ENCODE peak calls at places on chromosomes 4 and X, in eight cellular contexts. H is endodermal cell, Z is GM23248, Q is endothelial cell of umbilical vein, G is fibroblast of lung, K is tibial nerve, L is psoas muscle, O is ovary. W is an unnamed sample.

GRCh38 chr4:124945422-124945821 is 232.9 kb upstream of the ANKRD50 start:
- DNase-seq in H (no peak), Z (no peak), Q (peak), G (no peak), K (no peak), L (no peak), O (no peak), W (no peak)

GRCh38 chr4:113961322-113961698 is 18.1 kb downstream of the ARSJ start:
- DNase-seq in H (no peak), Z (peak), Q (no peak), G (peak), K (no peak), L (no peak), O (no peak), W (no peak)

GRCh38 chr4:128844931-128845330 is 35.4 kb downstream of the JADE1 start:
- DNase-seq in H (peak), Z (no peak), Q (no peak), G (peak), K (peak), L (peak), O (peak), W (peak)

GRCh38 chr4:155665054-155665453 is 1.6 kb upstream of the GUCY1A1 start:
- DNase-seq in H (no peak), Z (no peak), Q (no peak), G (no peak), K (no peak), L (no peak), O (no peak), W (no peak)

GRCh38 chr4:23225024-23225423 is 532.3 kb downstream of the GBA3 start:
- DNase-seq in H (no peak), Z (no peak), Q (no peak), G (no peak), K (no peak), L (no peak), O (no peak), W (no peak)

GRCh38 chr4:89434364-89434988 is 126.9 kb upstream of the GPRIN3 start:
- DNase-seq in H (no peak), Z (peak), Q (peak), G (peak), K (no peak), L (no peak), O (no peak), W (no peak)

GRCh38 chr4:168247603-168248002 is 70.9 kb downstream of the DDX60 start:
- DNase-seq in H (no peak), Z (no peak), Q (no peak), G (no peak), K (no peak), L (no peak), O (no peak), W (no peak)

GRCh38 chrX:22300130-22300529 is 27.4 kb downstream of the CBLL2 start:
- DNase-seq in H (no peak), Z (peak), Q (peak), G (peak), K (no peak), L (no peak), O (no peak), W (no peak)

GRCh38 chr4:20960291-20960690 is 260.0 kb downstream of the PACRGL start:
- DNase-seq in H (no peak), Z (no peak), Q (no peak), G (no peak), K (no peak), L (no peak), O (no peak), W (no peak)

GRCh38 chr4:60344908-60345307 is 855.2 kb upstream of the ADGRL3 start:
- DNase-seq in H (no peak), Z (no peak), Q (no peak), G (peak), K (no peak), L (no peak), O (no peak), W (no peak)

GRCh38 chr4:117284736-117285135 is 199.4 kb upstream of the TRAM1L1 start:
- DNase-seq in H (no peak), Z (no peak), Q (no peak), G (no peak), K (no peak), L (no peak), O (no peak), W (no peak)
- H3K27ac ChIP-seq in H (no peak), Z (no peak), Q (no peak), G (no peak), K (no peak), L (no peak), O (no peak), W (no peak)

GRCh38 chr4:39933689-39934590 is 43.8 kb downstream of the PDS5A start:
- DNase-seq in H (no peak), Z (peak), Q (peak), G (peak), K (no peak), L (no peak), O (no peak), W (no peak)
- H3K27ac ChIP-seq in H (no peak), Z (peak), Q (no peak), G (peak), K (peak), L (peak), O (no peak), W (peak)

GRCh38 chrX:109859673-109860072 is 126.6 kb upstream of the ACSL4 start:
- DNase-seq in H (no peak), Z (no peak), Q (no peak), G (no peak), K (no peak), L (no peak), O (no peak), W (no peak)

GRCh38 chrX:109858602-109859341 is 125.7 kb upstream of the ACSL4 start:
- DNase-seq in H (no peak), Z (no peak), Q (no peak), G (no peak), K (no peak), L (no peak), O (no peak), W (no peak)

GRCh38 chrX:109856974-109857373 is 123.9 kb upstream of the ACSL4 start:
- DNase-seq in H (no peak), Z (peak), Q (peak), G (peak), K (no peak), L (no peak), O (no peak), W (no peak)

GRCh38 chrX:109855501-109855900 is 122.4 kb upstream of the ACSL4 start:
- DNase-seq in H (no peak), Z (no peak), Q (peak), G (no peak), K (no peak), L (no peak), O (no peak), W (no peak)

GRCh38 chrX:109857898-109858297 is 124.8 kb upstream of the ACSL4 start:
- DNase-seq in H (no peak), Z (peak), Q (peak), G (peak), K (no peak), L (no peak), O (no peak), W (no peak)
- H3K27ac ChIP-seq in H (no peak), Z (peak), Q (peak), G (peak), K (no peak), L (no peak), O (no peak), W (no peak)

GRCh38 chrX:82087699-82088098 is 885.8 kb downstream of the SH3BGRL start:
- DNase-seq in H (no peak), Z (no peak), Q (no peak), G (no peak), K (no peak), L (no peak), O (no peak), W (peak)
- H3K27ac ChIP-seq in H (no peak), Z (no peak), Q (no peak), G (no peak), K (no peak), L (no peak), O (no peak), W (no peak)